ENCODE peak calls at places on chromosomes 7 and 10, in seven cellular contexts. G, I, X, D, W, L and V are unnamed samples.

GRCh38 chr10:132467464-132468149 is 70.0 kb upstream of the INPP5A start:
- DNase-seq in G (no peak), I (peak; percentile 53), X (peak; percentile 20), D (no peak), W (no peak), L (no peak), V (no peak)

GRCh38 chr10:87740232-87740631 is 77.8 kb downstream of the ATAD1 start:
- DNase-seq in G (no peak), I (no peak), X (no peak), D (peak; percentile 52), W (no peak), L (no peak), V (no peak)

GRCh38 chr10:57806675-57807074 is 461.0 kb downstream of the IPMK start:
- DNase-seq in G (no peak), I (no peak), X (no peak), D (no peak), W (no peak), L (no peak), V (no peak)

GRCh38 chr10:93468532-93469213 is 13.5 kb downstream of the MYOF start:
- DNase-seq in G (peak; percentile 17), I (peak; percentile 75), X (no peak), D (peak; percentile 80), W (peak; percentile 89), L (no peak), V (peak; percentile 92)

GRCh38 chr7:16301251-16301650 is 120.1 kb downstream of the CRPPA start:
- DNase-seq in G (no peak), I (no peak), X (no peak), D (no peak), W (no peak), L (no peak), V (no peak)

GRCh38 chr10:43873717-43874116 is 225.0 kb upstream of the ZNF32 start:
- DNase-seq in G (no peak), I (no peak), X (no peak), D (no peak), W (no peak), L (no peak), V (no peak)

GRCh38 chr10:97640868-97641811 is 669 bp downstream of the PI4K2A start:
- DNase-seq in G (peak; percentile 53), I (no peak), X (peak; percentile 37), D (no peak), W (no peak), L (peak; percentile 50), V (no peak)

GRCh38 chr7:137886706-137887105 is 39.9 kb upstream of the DGKI start:
- DNase-seq in G (no peak), I (no peak), X (no peak), D (no peak), W (no peak), L (no peak), V (no peak)

GRCh38 chr10:11610151-11610854 is 1.1 kb downstream of the USP6NL start:
- DNase-seq in G (no peak), I (no peak), X (no peak), D (no peak), W (no peak), L (no peak), V (no peak)

GRCh38 chr7:29337628-29338116 is 143.1 kb downstream of the CHN2 start:
- DNase-seq in G (no peak), I (no peak), X (no peak), D (no peak), W (no peak), L (no peak), V (no peak)

GRCh38 chr7:14850039-14850438 is 52.5 kb downstream of the DGKB start:
- DNase-seq in G (no peak), I (no peak), X (no peak), D (no peak), W (no peak), L (no peak), V (no peak)

DNA sequence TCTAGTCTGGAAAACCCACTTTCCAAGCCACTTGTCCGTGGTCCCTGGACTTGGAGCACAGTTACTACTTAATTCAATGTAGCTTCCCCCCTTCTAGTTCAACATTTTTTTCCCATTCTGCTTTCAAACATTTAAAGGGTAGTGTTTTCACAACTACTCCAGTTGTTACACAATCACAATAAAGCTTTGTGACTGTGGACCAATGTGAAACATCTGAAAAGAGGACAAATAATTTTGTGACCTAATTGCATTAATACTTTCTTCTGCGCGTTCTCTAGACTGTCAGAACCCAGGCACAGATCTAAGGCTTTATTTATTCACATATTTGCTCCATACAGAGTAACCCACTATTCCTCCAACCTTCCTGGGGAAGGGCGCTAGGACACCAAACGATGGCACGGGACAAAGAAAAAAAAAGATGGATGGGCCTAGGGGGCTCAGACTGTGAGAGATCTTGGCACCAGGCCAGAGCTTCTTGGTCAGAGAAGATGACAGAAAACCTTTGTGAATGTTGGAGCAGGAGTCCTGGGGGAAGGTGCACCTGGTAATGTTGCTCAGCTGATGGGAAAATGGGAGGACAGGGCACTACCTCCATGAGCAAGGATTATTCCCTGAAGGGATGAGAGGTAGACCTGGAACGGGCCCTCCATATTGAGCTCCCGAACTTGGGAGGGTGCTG is 1.3 kb upstream of the SH3PXD2A start:
- DNase-seq in G (no peak), I (peak; percentile 42), X (peak; percentile 41), D (no peak), W (no peak), L (no peak), V (no peak)
- H3K4me3 ChIP-seq in G (no peak overlapping the region), I (no peak overlapping the region), X (no peak overlapping the region), D (no peak overlapping the region), W (no peak overlapping the region), L (peak overlapping the region; percentile 87), V (no peak overlapping the region)

DNA sequence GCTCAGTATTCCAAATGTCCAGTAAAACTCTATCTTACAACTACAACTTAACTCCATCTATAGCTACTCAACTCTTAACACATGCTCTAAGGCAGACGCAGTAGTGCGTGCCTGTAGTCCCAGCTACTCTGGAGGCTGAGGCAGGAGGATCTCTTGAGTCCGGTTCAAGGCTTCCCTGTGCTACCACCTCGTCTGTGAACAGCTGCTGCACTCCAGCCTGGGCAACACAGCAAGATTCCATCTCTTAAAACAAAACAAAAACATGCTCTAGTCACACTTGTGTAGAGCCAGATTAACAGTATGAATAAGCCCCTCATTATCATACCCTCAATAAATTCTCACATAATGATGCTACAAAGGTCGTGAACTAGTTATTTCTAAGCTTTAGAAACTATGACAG is 3.6 kb downstream of the BAZ1B start:
- DNase-seq in G (no peak), I (peak; percentile 10), X (no peak), D (no peak), W (no peak), L (no peak), V (no peak)
- H3K4me3 ChIP-seq in G (no peak overlapping the region), I (no peak overlapping the region), X (no peak overlapping the region), D (no peak overlapping the region), W (no peak overlapping the region), L (no peak overlapping the region), V (peak overlapping the region; percentile 84)

GRCh38 chr10:4865945-4866661 is 40.1 kb downstream of the AKR1E2 start:
- DNase-seq in G (no peak), I (no peak), X (no peak), D (no peak), W (no peak), L (no peak), V (no peak)
- H3K4me3 ChIP-seq in G (no peak overlapping the region), I (no peak overlapping the region), X (no peak overlapping the region), D (no peak overlapping the region), W (no peak overlapping the region), L (no peak overlapping the region), V (no peak overlapping the region)

GRCh38 chr10:101064415-101065030 is 2.7 kb downstream of the KAZALD1 start:
- DNase-seq in G (no peak), I (no peak), X (no peak), D (no peak), W (no peak), L (no peak), V (no peak)

GRCh38 chr10:101066890-101067355 is 5.1 kb downstream of the KAZALD1 start:
- DNase-seq in G (no peak), I (no peak), X (no peak), D (no peak), W (no peak), L (peak; percentile 31), V (no peak)

GRCh38 chr10:101066146-101066889 is 4.5 kb downstream of the KAZALD1 start:
- DNase-seq in G (peak; percentile 69), I (no peak), X (peak; percentile 88), D (no peak), W (peak; percentile 87), L (peak; percentile 75), V (no peak)

GRCh38 chr10:101063548-101064414 is 2.0 kb downstream of the KAZALD1 start:
- DNase-seq in G (no peak), I (no peak), X (peak; percentile 56), D (no peak), W (no peak), L (no peak), V (no peak)

DNA sequence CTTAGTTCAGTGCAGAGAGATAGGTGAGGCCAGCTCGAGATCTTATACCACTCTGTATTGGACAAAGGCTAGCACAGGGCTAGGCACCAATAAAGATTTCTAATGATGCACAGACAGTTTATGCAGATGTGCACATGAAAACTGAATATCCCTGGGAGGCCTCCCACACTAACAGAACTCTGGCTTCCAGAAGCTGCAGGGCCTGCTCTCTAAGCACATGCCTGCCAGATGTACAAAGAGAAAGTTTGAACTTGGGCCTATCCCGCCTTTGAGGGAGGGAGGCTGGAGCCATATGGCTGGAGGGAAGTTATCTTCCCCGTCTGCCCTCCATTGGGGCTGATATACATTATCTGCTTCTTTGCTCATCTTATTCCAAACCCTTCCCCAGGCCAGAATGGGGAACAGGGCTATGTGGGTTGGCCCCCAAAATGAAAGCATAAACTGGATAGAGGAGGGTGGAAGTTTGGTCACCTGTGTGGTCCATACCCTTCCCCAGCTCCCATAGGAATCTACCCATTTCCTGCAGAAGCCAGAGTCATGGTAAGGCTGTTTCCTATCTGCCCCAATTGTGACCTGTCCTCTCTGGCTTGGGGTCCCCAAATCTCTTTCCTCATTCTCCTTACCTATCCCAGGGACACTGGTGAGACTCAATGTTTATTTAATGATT is 3.8 kb downstream of the KAZALD1 start:
- DNase-seq in G (no peak), I (no peak), X (no peak), D (no peak), W (no peak), L (no peak), V (no peak)
- H3K4me3 ChIP-seq in G (no peak overlapping the region), I (peak overlapping the region; percentile 35), X (peak overlapping the region; percentile 54), D (peak overlapping the region; percentile 53), W (peak overlapping the region; percentile 71), L (peak overlapping the region; percentile 46), V (peak overlapping the region; percentile 54)

DNA sequence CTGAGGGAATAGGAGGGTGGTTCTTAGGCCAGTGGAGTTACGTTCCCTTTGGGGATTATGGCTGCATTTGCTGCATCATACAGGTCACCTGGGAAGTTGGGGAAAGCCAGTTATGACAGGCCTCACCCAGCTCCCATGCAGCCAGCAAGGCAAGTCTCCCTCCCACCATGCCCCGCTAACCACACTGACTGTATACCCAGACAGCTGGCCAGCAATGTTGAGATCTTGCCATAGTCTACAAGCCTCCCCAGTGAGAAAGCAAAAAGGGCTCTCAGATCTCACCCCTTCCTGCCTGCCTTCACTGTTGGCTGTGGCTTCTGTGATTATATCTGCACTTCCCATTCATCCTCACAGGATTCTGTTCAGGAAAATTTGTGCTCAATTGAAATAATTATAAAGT is 133.3 kb upstream of the HGF start:
- DNase-seq in G (no peak), I (no peak), X (no peak), D (no peak), W (no peak), L (no peak), V (no peak)
- H3K4me3 ChIP-seq in G (no peak overlapping the region), I (no peak overlapping the region), X (no peak overlapping the region), D (no peak overlapping the region), W (no peak overlapping the region), L (no peak overlapping the region), V (no peak overlapping the region)

GRCh38 chr10:122879339-122880273 is at the start of gene FAM24B:
- DNase-seq in G (peak; percentile 99), I (peak; percentile 96), X (peak; percentile 96), D (peak; percentile 91), W (peak; percentile 88), L (peak; percentile 91), V (peak; percentile 97)
- H3K4me3 ChIP-seq in G (peak within 1 kb of the TSS; percentile 33), I (peak within 1 kb of the TSS; percentile 47), X (peak within 1 kb of the TSS; percentile 59), D (peak within 1 kb of the TSS; percentile 72), W (peak within 1 kb of the TSS; percentile 61), L (peak within 1 kb of the TSS; percentile 34), V (peak within 1 kb of the TSS; percentile 66)

GRCh38 chr10:30387646-30388243 is 38.7 kb upstream of the MTPAP start:
- DNase-seq in G (no peak), I (no peak), X (no peak), D (no peak), W (peak; percentile 81), L (no peak), V (no peak)
- H3K4me3 ChIP-seq in G (no peak overlapping the region), I (no peak overlapping the region), X (no peak overlapping the region), D (no peak overlapping the region), W (peak overlapping the region; percentile 10), L (no peak overlapping the region), V (no peak overlapping the region)